ENCODE peak calls at places on chromosomes 2 and 18, in nine cellular contexts. M is uterus, L is IMR-90, B is A549, P is ovary, Y is GM12878, O is gastrocnemius medialis, D is heart left ventricle, T is transverse colon. Z is an unnamed sample.

GRCh38 chr18:73283032-73283431 is 415.2 kb upstream of the NETO1 start:
- DNase-seq in L (peak; percentile 27), D (no peak), O (no peak), Y (no peak), T (no peak), P (no peak), M (no peak), B (no peak), Z (no peak)

GRCh38 chr2:120596990-120597594 is 138.6 kb upstream of the GLI2 start:
- DNase-seq in D (peak; percentile 53), L (peak; percentile 56), B (no peak), T (peak; percentile 19), O (peak; percentile 80), M (peak; percentile 72), P (peak; percentile 62), Y (no peak), Z (peak; percentile 40)

GRCh38 chr2:63855418-63856301 is 14.0 kb downstream of the UGP2 start:
- DNase-seq in B (no peak), L (no peak), P (no peak), M (no peak), T (no peak), O (no peak), Y (no peak), D (no peak), Z (no peak)

GRCh38 chr2:188285774-188286173 is 5.9 kb upstream of the GULP1 start:
- DNase-seq in Y (no peak), T (no peak), O (no peak), M (no peak), B (no peak), D (no peak), P (no peak), L (no peak), Z (no peak)

GRCh38 chr2:85728342-85728741 is 25.4 kb upstream of the ATOH8 start:
- DNase-seq in D (no peak), Y (no peak), B (no peak), P (no peak), T (no peak), M (no peak), O (peak; percentile 10), L (no peak), Z (no peak)

GRCh38 chr2:236284208-236284607 is 20.0 kb upstream of the ASB18 start:
- DNase-seq in B (no peak), T (no peak), L (no peak), Y (no peak), M (no peak), D (no peak), O (no peak), P (no peak), Z (no peak)

GRCh38 chr18:60935046-60935445 is 398.2 kb upstream of the CDH20 start:
- DNase-seq in D (no peak), Y (no peak), P (no peak), M (no peak), L (no peak), B (no peak), O (no peak), T (no peak), Z (no peak)

GRCh38 chr2:136238214-136238551 is 120.2 kb upstream of the CXCR4 start:
- DNase-seq in M (no peak), D (no peak), P (no peak), B (no peak), O (no peak), T (no peak), L (no peak), Y (no peak), Z (no peak)

GRCh38 chr18:21774722-21775121 is 34.1 kb downstream of the MIB1 start:
- DNase-seq in O (no peak), T (no peak), B (no peak), D (no peak), M (no peak), P (no peak), L (no peak), Y (no peak), Z (no peak)

GRCh38 chr2:128666596-128666995 is 347.9 kb upstream of the HS6ST1 start:
- DNase-seq in D (no peak), L (no peak), M (no peak), O (no peak), T (no peak), Y (no peak), P (no peak), B (no peak), Z (no peak)

GRCh38 chr18:58691256-58691655 is 20.0 kb downstream of the MALT1 start:
- DNase-seq in T (no peak), P (no peak), M (no peak), O (peak; percentile 26), Y (no peak), D (no peak), B (no peak), L (no peak), Z (no peak)

GRCh38 chr2:240604291-240604938 is 17.9 kb downstream of the CAPN10 start:
- DNase-seq in D (peak; percentile 87), P (peak; percentile 77), O (peak; percentile 67), L (peak; percentile 49), M (peak; percentile 53), B (peak; percentile 65), T (peak; percentile 82), Y (no peak), Z (peak; percentile 95)

GRCh38 chr2:6863792-6864191 is 1.9 kb downstream of the CMPK2 start:
- DNase-seq in T (no peak), B (no peak), M (peak; percentile 15), D (no peak), O (no peak), L (no peak), P (no peak), Y (no peak), Z (no peak)

GRCh38 chr18:60358516-60358915 is 14.1 kb downstream of the MC4R start:
- DNase-seq in T (no peak), M (no peak), P (no peak), Y (no peak), O (no peak), L (peak; percentile 70), B (no peak), D (no peak), Z (no peak)

GRCh38 chr2:203808041-203808750 is 59.4 kb upstream of the CTLA4 start:
- DNase-seq in Y (no peak), O (no peak), M (no peak), D (no peak), B (no peak), T (no peak), L (peak; percentile 95), P (no peak), Z (no peak)

GRCh38 chr18:79938196-79938595 is 13.3 kb downstream of the SLC66A2 start:
- DNase-seq in M (no peak), B (no peak), L (no peak), Y (no peak), T (peak; percentile 20), D (peak; percentile 17), O (peak; percentile 4), P (no peak), Z (peak; percentile 55)

GRCh38 chr2:223937535-223937934 is 7.6 kb downstream of the WDFY1 start:
- DNase-seq in L (no peak), Y (no peak), O (no peak), D (no peak), B (no peak), M (no peak), P (no peak), T (no peak), Z (no peak)
- H3K4me1 ChIP-seq in L (peaks cover 21% of the 10 kb centered on the region), Y (peaks cover 21% of the 10 kb centered on the region), O (peaks cover 72% of the 10 kb centered on the region), D (peaks cover 48% of the 10 kb centered on the region), B (peaks cover 78% of the 10 kb centered on the region), M (no peaks in the 10 kb centered on the region), P (peaks cover 32% of the 10 kb centered on the region), T (peaks cover 25% of the 10 kb centered on the region), Z (no peaks in the 10 kb centered on the region)

GRCh38 chr2:27952070-27952469 is 61.5 kb downstream of the BABAM2 start:
- DNase-seq in L (no peak), B (no peak), P (no peak), D (no peak), Y (no peak), M (no peak), T (no peak), O (no peak), Z (no peak)
- H3K4me3 ChIP-seq in L (no peak overlapping the region), B (no peak overlapping the region), P (no peak overlapping the region), D (no peak overlapping the region), Y (no peak overlapping the region), M (no peak overlapping the region), T (no peak overlapping the region), O (no peak overlapping the region), Z (no peak overlapping the region)

DNA sequence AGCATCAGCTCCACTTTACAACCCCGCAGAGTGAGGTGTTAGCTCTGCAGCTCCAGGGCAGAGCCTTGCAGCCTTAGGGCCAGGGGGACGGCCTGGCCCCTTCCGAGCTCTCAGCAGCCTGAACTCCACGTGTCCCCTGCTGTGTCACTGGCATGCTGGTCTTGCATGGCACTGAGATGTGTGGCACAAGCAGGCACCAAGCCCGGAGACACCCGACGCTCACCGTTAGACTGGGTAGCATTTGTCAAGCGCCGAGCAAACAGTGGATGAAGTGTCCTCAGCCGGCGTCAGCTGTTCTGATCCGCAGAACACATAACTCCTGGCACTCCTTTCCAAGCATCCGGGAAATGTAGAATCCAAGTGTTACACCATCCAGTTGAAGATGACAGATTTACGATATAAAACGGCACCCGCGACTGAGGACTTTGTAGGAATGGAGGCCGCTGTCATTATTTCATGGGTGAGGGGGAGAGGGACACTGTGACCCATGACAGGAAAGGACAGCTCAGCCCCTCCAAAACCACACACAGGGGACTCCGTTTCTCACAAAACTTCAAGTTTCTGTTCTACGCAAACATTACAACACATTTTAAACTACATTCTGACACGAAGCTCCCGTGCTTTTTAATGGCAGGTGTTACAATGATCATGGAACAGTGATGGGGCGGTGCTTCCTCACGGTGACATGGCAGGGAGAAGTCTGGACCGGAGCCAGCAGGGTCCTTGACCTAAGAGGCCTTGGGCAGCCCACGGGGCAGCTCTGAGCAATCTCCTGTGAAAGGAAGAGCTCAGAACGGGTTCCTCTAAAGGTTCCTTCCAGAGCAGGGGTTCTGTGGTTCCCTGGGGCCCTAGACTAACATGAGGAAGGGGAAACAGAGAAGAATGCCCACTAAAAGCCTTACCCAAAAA is 89.4 kb downstream of the HDAC4 start:
- DNase-seq in B (no peak), Y (no peak), L (no peak), O (peak; percentile 99), D (no peak), M (peak; percentile 75), T (peak; percentile 35), P (peak; percentile 42), Z (peak; percentile 10)
- TF ChIP-seq POLR2A in B (no peak), Y (no peak), L (no peak), O (peak; percentile 85), D (no peak), M (no peak), T (no peak), P (no peak), Z (no peak)

DNA sequence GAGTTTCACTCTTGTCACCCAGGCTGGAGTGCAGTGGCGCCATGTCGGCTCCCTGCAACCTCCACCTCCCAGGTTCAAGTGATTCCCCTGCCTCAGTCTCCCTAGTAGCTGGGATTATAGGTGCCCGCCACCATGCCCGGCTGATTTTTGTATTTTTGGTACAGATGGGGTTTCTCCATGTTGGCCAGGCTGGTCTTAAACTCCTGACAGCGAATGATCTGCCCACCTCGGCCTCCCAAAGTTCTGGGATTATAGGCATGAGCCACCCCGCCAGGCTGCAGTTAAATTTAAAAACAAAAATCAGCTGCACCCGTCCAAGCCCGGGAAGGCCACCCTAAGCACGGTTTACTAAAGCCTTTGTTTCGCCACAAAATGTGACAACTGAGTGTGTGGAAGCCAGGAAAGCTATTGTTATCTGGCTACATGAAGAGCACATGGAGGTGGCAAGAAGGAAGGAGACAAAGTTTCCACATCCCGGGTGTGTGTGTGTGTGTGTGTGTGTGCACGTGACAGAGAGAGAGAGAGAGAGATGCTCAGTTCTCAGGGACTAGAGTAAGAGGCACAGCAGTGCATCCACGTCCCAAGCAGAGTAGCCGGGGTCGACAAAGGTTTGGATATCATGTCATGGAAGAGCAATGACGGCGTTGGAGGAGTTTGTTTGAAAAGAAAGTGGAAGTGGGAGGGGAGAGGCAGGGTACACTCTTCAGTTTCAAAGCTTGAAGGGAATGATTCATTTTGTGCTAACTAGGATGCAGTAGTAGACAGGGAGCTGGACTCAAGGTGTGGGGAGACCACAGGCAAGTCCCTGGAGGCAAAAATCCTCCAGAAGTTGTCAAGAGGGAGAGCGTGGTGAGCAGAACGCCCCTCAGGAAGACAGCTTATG is 20.1 kb downstream of the INPP5D start:
- DNase-seq in T (no peak), D (no peak), P (no peak), Y (no peak), O (no peak), L (no peak), B (no peak), M (no peak), Z (no peak)
- H3K4me1 ChIP-seq in T (peaks cover 9% of the 10 kb centered on the region), D (peaks cover 34% of the 10 kb centered on the region), P (no peaks in the 10 kb centered on the region), Y (peaks cover 90% of the 10 kb centered on the region), O (peaks cover 28% of the 10 kb centered on the region), L (no peaks in the 10 kb centered on the region), B (no peaks in the 10 kb centered on the region), M (no peaks in the 10 kb centered on the region), Z (no peaks in the 10 kb centered on the region)